ENCODE peak calls at places on chromosomes 7 and 10, in five cellular contexts. J, U, T, H and B are unnamed samples.

GRCh38 chr7:88105231-88105630 is 114.6 kb downstream of the SRI start:
- DNase-seq in T (no peak), J (no peak), U (no peak), H (no peak), B (no peak)

GRCh38 chr10:59830601-59831259 is 75.6 kb downstream of the CCDC6 start:
- DNase-seq in U (peak; percentile 54), H (no peak), T (peak; percentile 71), J (peak; percentile 13), B (peak; percentile 66)

GRCh38 chr7:43071604-43072003 is 40.8 kb upstream of the HECW1 start:
- DNase-seq in H (no peak), U (no peak), J (no peak), T (peak; percentile 62), B (no peak)

GRCh38 chr10:94069884-94070283 is 76.2 kb downstream of the PLCE1 start:
- DNase-seq in H (no peak), U (no peak), J (no peak), T (no peak), B (no peak)

GRCh38 chr7:13279854-13280435 is 592.5 kb downstream of the ARL4A start:
- DNase-seq in T (peak; percentile 61), H (no peak), U (no peak), J (no peak), B (no peak)

GRCh38 chr7:44348300-44348699 is 22.9 kb upstream of the CAMK2B start:
- DNase-seq in T (peak; percentile 49), J (no peak), U (no peak), H (no peak), B (no peak)

GRCh38 chr10:52779541-52780390 is 7.2 kb upstream of the MBL2 start:
- DNase-seq in U (no peak), H (no peak), T (peak; percentile 70), J (no peak), B (peak; percentile 71)

GRCh38 chr10:45198596-45199379 is 116.6 kb downstream of the OR13A1 start:
- DNase-seq in J (no peak), H (no peak), T (no peak), U (no peak), B (no peak)

GRCh38 chr7:154709840-154710520 is 292.9 kb downstream of the PAXIP1 start:
- DNase-seq in J (no peak), T (no peak), H (no peak), U (no peak), B (no peak)

GRCh38 chr10:124062390-124062789 is 31.0 kb downstream of the CHST15 start:
- DNase-seq in H (no peak), T (no peak), J (no peak), U (no peak), B (no peak)

GRCh38 chr10:122864901-122865300 is 14.5 kb downstream of the FAM24B start:
- DNase-seq in H (no peak), T (no peak), U (no peak), J (no peak), B (no peak)

GRCh38 chr7:151506901-151507382 is 12.8 kb downstream of the RHEB start:
- DNase-seq in U (no peak), J (peak; percentile 16), H (no peak), T (peak; percentile 9), B (no peak)

GRCh38 chr7:2523461-2523905 is 3.9 kb downstream of the LFNG start:
- DNase-seq in T (no peak), J (peak; percentile 74), H (peak; percentile 74), U (no peak), B (peak; percentile 70)

GRCh38 chr10:11245510-11245909 is 227.8 kb downstream of the CELF2 start:
- DNase-seq in U (no peak), T (no peak), H (no peak), J (no peak), B (no peak)

GRCh38 chr10:66292922-66293321 is 632.9 kb upstream of the LRRTM3 start:
- DNase-seq in U (no peak), T (no peak), J (no peak), H (no peak), B (no peak)

GRCh38 chr7:36092221-36092771 is 60.8 kb upstream of the EEPD1 start:
- DNase-seq in T (no peak), J (no peak), H (no peak), U (no peak), B (no peak)

GRCh38 chr7:148993193-148993592 is 35.1 kb downstream of the PDIA4 start:
- DNase-seq in T (no peak), H (no peak), U (no peak), J (no peak), B (no peak)

GRCh38 chr7:2945171-2945570 is 98.5 kb downstream of the CARD11 start:
- DNase-seq in J (no peak), H (no peak), T (no peak), U (no peak), B (no peak)

GRCh38 chr7:141754939-141755338 is 9.0 kb upstream of the TAS2R3 start:
- DNase-seq in H (no peak), U (no peak), T (peak; percentile 64), J (no peak), B (no peak)

GRCh38 chr10:47361293-47361692 is 13.1 kb downstream of the RBP3 start:
- DNase-seq in T (peak; percentile 52), J (no peak), U (no peak), H (no peak), B (peak; percentile 49)

GRCh38 chr10:92478536-92478935 is 95.4 kb downstream of the IDE start:
- DNase-seq in H (no peak), U (no peak), T (no peak), J (no peak), B (no peak)

GRCh38 chr7:82234457-82235049 is 209.0 kb downstream of the CACNA2D1 start:
- DNase-seq in H (no peak), J (peak; percentile 10), T (peak; percentile 78), U (no peak), B (no peak)

GRCh38 chr7:2688409-2689342 is 674 bp downstream of the AMZ1 start:
- DNase-seq in U (no peak), H (no peak), J (no peak), T (no peak), B (no peak)

GRCh38 chr10:100730739-100731602 is 14.4 kb upstream of the PAX2 start:
- DNase-seq in T (no peak), J (no peak), U (no peak), H (no peak), B (peak; percentile 58)

GRCh38 chr7:2198206-2198605 is 34.5 kb downstream of the MAD1L1 start:
- DNase-seq in J (peak; percentile 63), T (no peak), U (no peak), H (no peak), B (no peak)

GRCh38 chr7:78134256-78134655 is 335.7 kb downstream of the PHTF2 start:
- DNase-seq in H (no peak), J (no peak), U (no peak), T (peak; percentile 68), B (no peak)

GRCh38 chr10:113921571-113922370 is 67.3 kb downstream of the NHLRC2 start:
- DNase-seq in H (no peak), J (peak; percentile 19), U (no peak), T (peak; percentile 64), B (no peak)

GRCh38 chr7:158843775-158844174 is 12.6 kb upstream of the DYNC2I1 start:
- DNase-seq in U (no peak), H (no peak), J (no peak), T (no peak), B (no peak)

GRCh38 chr7:38584443-38585210 is 46.5 kb downstream of the AMPH start:
- DNase-seq in T (no peak), U (no peak), H (no peak), J (no peak), B (no peak)

GRCh38 chr7:137001041-137001440 is 132.6 kb downstream of the CHRM2 start:
- DNase-seq in H (no peak), J (no peak), T (peak; percentile 47), U (no peak), B (no peak)

GRCh38 chr7:37853468-37853867 is 5.1 kb downstream of the NME8 start:
- DNase-seq in J (no peak), H (no peak), U (no peak), T (peak; percentile 11), B (no peak)

GRCh38 chr7:151642746-151643145 is 123.1 kb upstream of the RHEB start:
- DNase-seq in H (no peak), U (no peak), J (peak; percentile 37), T (no peak), B (no peak)

GRCh38 chr7:25820432-25821040 is 331.5 kb upstream of the NFE2L3 start:
- DNase-seq in T (peak; percentile 21), U (no peak), H (no peak), J (no peak), B (no peak)

GRCh38 chr7:3722396-3722846 is 421.4 kb downstream of the SDK1 start:
- DNase-seq in H (no peak), J (no peak), T (peak; percentile 85), U (no peak), B (no peak)

GRCh38 chr10:18822156-18822555 is 162.9 kb downstream of the ARL5B start:
- DNase-seq in T (peak; percentile 40), H (no peak), J (no peak), U (no peak), B (no peak)

GRCh38 chr10:23095966-23096813 is 811 bp downstream of the MSRB2 start:
- DNase-seq in T (peak; percentile 49), U (peak; percentile 70), H (peak; percentile 54), J (peak; percentile 53), B (peak; percentile 38)

GRCh38 chr10:62626817-62627216 is 177.7 kb upstream of the ADO start:
- DNase-seq in H (no peak), T (no peak), U (no peak), J (no peak), B (no peak)

GRCh38 chr10:55374060-55374459 is 573.0 kb upstream of the PCDH15 start:
- DNase-seq in J (no peak), U (peak; percentile 21), T (no peak), H (no peak), B (no peak)

GRCh38 chr7:112448891-112449290 is 1.4 kb upstream of the IFRD1 start:
- DNase-seq in T (no peak), H (no peak), U (no peak), J (no peak), B (peak; percentile 19)

GRCh38 chr7:128381161-128381821 is 19.8 kb upstream of the PRRT4 start:
- DNase-seq in H (no peak), U (no peak), J (no peak), T (peak; percentile 69), B (peak; percentile 34)
- TF ChIP-seq CTCF in H (no peak), U (no peak), J (no peak), T (peak; percentile 87), B (peak; percentile 26)

GRCh38 chr10:117547301-117548153 is 5.0 kb downstream of the EMX2 start:
- DNase-seq in T (no peak), U (peak; percentile 40), H (no peak), J (no peak), B (no peak)
- H3K4me3 ChIP-seq in T (no peak overlapping the region), U (peak overlapping the region; percentile 60), H (no peak overlapping the region), J (no peak overlapping the region), B (no peak overlapping the region)

DNA sequence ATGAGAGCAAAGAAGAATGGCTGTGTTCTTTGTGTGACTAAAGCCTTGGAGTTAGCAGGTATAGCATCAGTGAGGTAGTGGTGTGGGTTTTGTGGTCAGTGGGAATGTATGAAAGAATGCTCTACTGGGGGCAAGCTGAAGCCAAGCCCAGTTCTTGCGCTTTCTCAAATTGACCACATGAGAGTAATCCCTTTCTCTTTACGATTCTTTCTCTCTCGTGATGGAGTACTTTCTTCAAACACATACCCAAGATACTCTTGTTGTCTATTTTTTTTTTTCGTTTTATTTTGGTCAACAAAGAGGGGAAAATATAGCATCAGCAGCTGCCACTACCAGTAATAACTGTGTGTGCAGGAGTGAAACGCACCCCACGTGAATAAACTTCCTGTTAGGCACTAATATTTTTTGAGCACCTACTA is 8.4 kb upstream of the PANK1 start:
- DNase-seq in U (no peak), H (no peak), J (no peak), T (no peak), B (no peak)
- TF ChIP-seq CTCF in U (no peak), H (no peak), J (no peak), T (no peak), B (no peak)

GRCh38 chr10:70441877-70442205 is 360 bp upstream of the NODAL start:
- DNase-seq in J (no peak), U (no peak), H (no peak), T (no peak), B (no peak)
- H3K4me3 ChIP-seq in J (no peak overlapping the region), U (no peak overlapping the region), H (no peak overlapping the region), T (no peak overlapping the region), B (no peak overlapping the region)